ENCODE peak calls at places on chromosomes 1 and 21, in nine cellular contexts. Q is psoas muscle; J is IMR-90; O is HCT116; G is sciatic nerve; R is nucleus accumbens; L is activated CD8-positive, alpha-beta memory T cell treated with anti-CD3 and anti-CD28 coated beads for 24 hours; S is AG04450; W is HT1080. E is an unnamed sample.

GRCh38 chr1:206814716-206815341 is 42.5 kb upstream of the IL10 start:
- DNase-seq in Q (no peak), J (peak), O (no peak), G (no peak), R (no peak), L (no peak), S (peak), W (peak), E (no peak)

GRCh38 chr1:210360852-210361477 is 32.3 kb downstream of the HHAT start:
- DNase-seq in Q (no peak), J (peak), O (peak), G (no peak), R (peak), L (no peak), S (peak), W (peak), E (peak)

GRCh38 chr1:171741872-171742576 is at the start of gene VAMP4:
- DNase-seq in Q (peak), J (peak), O (peak), G (peak), R (peak), L (peak), S (no peak), W (peak), E (peak)

GRCh38 chr1:80047791-80048190 is 1041.3 kb upstream of the ADGRL4 start:
- DNase-seq in Q (no peak), J (peak), O (no peak), G (no peak), R (no peak), L (no peak), S (no peak), W (peak), E (no peak)

GRCh38 chr1:12296623-12297022 is 66.8 kb downstream of the VPS13D start:
- DNase-seq in Q (no peak), J (peak), O (no peak), G (no peak), R (no peak), L (no peak), S (no peak), W (peak), E (peak)

GRCh38 chr1:899636-900317 is 23.9 kb upstream of the SAMD11 start:
- DNase-seq in Q (no peak), J (no peak), O (no peak), G (peak), R (no peak), L (peak), S (no peak), W (no peak), E (no peak)

GRCh38 chr1:45974541-45975269 is 157.7 kb downstream of the PIK3R3 start:
- DNase-seq in Q (no peak), J (peak), O (no peak), G (no peak), R (no peak), L (no peak), S (no peak), W (no peak), E (no peak)

GRCh38 chr21:44958471-44959191 is 18.8 kb downstream of the SLX9 start:
- DNase-seq in Q (peak), J (peak), O (no peak), G (peak), R (no peak), L (no peak), S (no peak), W (no peak), E (peak)

GRCh38 chr21:41381731-41382130 is 19.9 kb downstream of the MX2 start:
- DNase-seq in Q (no peak), J (no peak), O (no peak), G (no peak), R (no peak), L (no peak), S (no peak), W (peak), E (no peak)

GRCh38 chr1:111653695-111654094 is 34.1 kb downstream of the RAP1A start:
- DNase-seq in Q (no peak), J (no peak), O (no peak), G (no peak), R (no peak), L (no peak), S (no peak), W (no peak), E (no peak)

GRCh38 chr1:17874231-17874630 is 119.1 kb downstream of the ACTL8 start:
- DNase-seq in Q (no peak), J (peak), O (no peak), G (no peak), R (no peak), L (no peak), S (peak), W (peak), E (no peak)

GRCh38 chr1:100506221-100506620 is 31.7 kb upstream of the GPR88 start:
- DNase-seq in Q (no peak), J (no peak), O (no peak), G (no peak), R (no peak), L (no peak), S (no peak), W (no peak), E (no peak)

GRCh38 chr1:46432781-46433327 is 38.7 kb downstream of the FAAH start:
- DNase-seq in Q (no peak), J (no peak), O (no peak), G (no peak), R (no peak), L (no peak), S (no peak), W (no peak), E (no peak)

GRCh38 chr1:8989821-8990220 is 36.4 kb downstream of the SLC2A7 start:
- DNase-seq in Q (no peak), J (no peak), O (no peak), G (no peak), R (no peak), L (no peak), S (no peak), W (no peak), E (no peak)

GRCh38 chr1:182723195-182723594 is 38.8 kb upstream of the RGS8 start:
- DNase-seq in Q (peak), J (no peak), O (no peak), G (no peak), R (no peak), L (no peak), S (no peak), W (no peak), E (no peak)

GRCh38 chr21:32424674-32425073 is 12.2 kb downstream of the EVA1C start:
- DNase-seq in Q (no peak), J (no peak), O (no peak), G (no peak), R (no peak), L (no peak), S (no peak), W (peak), E (no peak)

GRCh38 chr1:104932949-104933679 is 1183.4 kb downstream of the AMY1C start:
- DNase-seq in Q (no peak), J (no peak), O (no peak), G (no peak), R (no peak), L (no peak), S (no peak), W (no peak), E (no peak)

GRCh38 chr1:109570414-109570813 is 22.0 kb downstream of the GNAI3 start:
- DNase-seq in Q (no peak), J (peak), O (no peak), G (no peak), R (no peak), L (no peak), S (no peak), W (no peak), E (no peak)

GRCh38 chr1:59007820-59008598 is 224.2 kb upstream of the JUN start:
- DNase-seq in Q (no peak), J (peak), O (no peak), G (no peak), R (no peak), L (no peak), S (no peak), W (no peak), E (peak)

GRCh38 chr1:164588388-164589341 is 29.7 kb downstream of the PBX1 start:
- DNase-seq in Q (peak), J (peak), O (no peak), G (peak), R (peak), L (no peak), S (peak), W (no peak), E (peak)

GRCh38 chr1:226104671-226105121 is 42.2 kb downstream of the H3-3A start:
- DNase-seq in Q (no peak), J (peak), O (no peak), G (no peak), R (no peak), L (no peak), S (no peak), W (peak), E (no peak)

E was measured in putamen.